ENCODE peak calls at places on chromosome 21, in seven cellular contexts. One of them, this sample, is unnamed.

GRCh38 chr21:39430457-39430856 is 15.1 kb downstream of the LCA5L start:
- DNase-seq in H1: no peak
- DNase-seq in GM12878: no peak
- DNase-seq in HCT116: no peak
- DNase-seq in HepG2: no peak
- DNase-seq in SK-N-SH: no peak
- DNase-seq in K562: peak
- DNase-seq in this sample: no peak

GRCh38 chr21:31203371-31204054 is 140.5 kb downstream of the TIAM1 start:
- DNase-seq in GM12878: no peak
- DNase-seq in HCT116: peak
- DNase-seq in SK-N-SH: no peak
- DNase-seq in HepG2: no peak
- DNase-seq in H1: no peak
- DNase-seq in K562: no peak
- DNase-seq in this sample: no peak

GRCh38 chr21:31892686-31893085 is 19.9 kb downstream of the HUNK start:
- DNase-seq in K562: no peak
- DNase-seq in H1: no peak
- DNase-seq in GM12878: no peak
- DNase-seq in HepG2: no peak
- DNase-seq in SK-N-SH: no peak
- DNase-seq in HCT116: no peak
- DNase-seq in this sample: no peak

GRCh38 chr21:15060776-15061175 is 4.0 kb downstream of the NRIP1 start:
- DNase-seq in HepG2: no peak
- DNase-seq in GM12878: no peak
- DNase-seq in SK-N-SH: no peak
- DNase-seq in H1: no peak
- DNase-seq in HCT116: no peak
- DNase-seq in K562: no peak
- DNase-seq in this sample: no peak

GRCh38 chr21:39715804-39716397 is 29.1 kb upstream of the IGSF5 start:
- DNase-seq in K562: peak
- DNase-seq in SK-N-SH: peak
- DNase-seq in GM12878: no peak
- DNase-seq in HCT116: peak
- DNase-seq in HepG2: peak
- DNase-seq in H1: peak
- DNase-seq in this sample: peak

GRCh38 chr21:45572231-45572630 is 30.0 kb upstream of the SLC19A1 start:
- DNase-seq in GM12878: no peak
- DNase-seq in H1: peak
- DNase-seq in SK-N-SH: peak
- DNase-seq in HepG2: no peak
- DNase-seq in K562: no peak
- DNase-seq in HCT116: no peak
- DNase-seq in this sample: no peak

GRCh38 chr21:28832013-28832714 is 160.5 kb downstream of the LTN1 start:
- DNase-seq in GM12878: no peak
- DNase-seq in H1: no peak
- DNase-seq in SK-N-SH: no peak
- DNase-seq in HepG2: peak
- DNase-seq in K562: no peak
- DNase-seq in HCT116: no peak
- DNase-seq in this sample: no peak

GRCh38 chr21:30839304-30839703 is 9.7 kb upstream of the KRTAP7-1 start:
- DNase-seq in K562: peak
- DNase-seq in GM12878: no peak
- DNase-seq in SK-N-SH: peak
- DNase-seq in HCT116: no peak
- DNase-seq in H1: peak
- DNase-seq in HepG2: peak
- DNase-seq in this sample: peak

GRCh38 chr21:36403713-36404112 is 18.5 kb downstream of the CHAF1B start:
- DNase-seq in GM12878: no peak
- DNase-seq in SK-N-SH: no peak
- DNase-seq in HepG2: no peak
- DNase-seq in H1: no peak
- DNase-seq in HCT116: no peak
- DNase-seq in K562: no peak
- DNase-seq in this sample: no peak

GRCh38 chr21:45531393-45532215 is 10.6 kb downstream of the SLC19A1 start:
- DNase-seq in HCT116: no peak
- DNase-seq in SK-N-SH: no peak
- DNase-seq in H1: peak
- DNase-seq in GM12878: no peak
- DNase-seq in HepG2: no peak
- DNase-seq in K562: no peak
- DNase-seq in this sample: no peak

GRCh38 chr21:15659768-15660423 is 69.9 kb upstream of the USP25 start:
- DNase-seq in K562: no peak
- DNase-seq in HCT116: no peak
- DNase-seq in H1: no peak
- DNase-seq in HepG2: peak
- DNase-seq in GM12878: no peak
- DNase-seq in SK-N-SH: no peak
- DNase-seq in this sample: no peak

GRCh38 chr21:35376406-35377135 is 327.5 kb upstream of the RUNX1 start:
- DNase-seq in HepG2: no peak
- DNase-seq in H1: no peak
- DNase-seq in HCT116: no peak
- DNase-seq in GM12878: no peak
- DNase-seq in K562: no peak
- DNase-seq in SK-N-SH: no peak
- DNase-seq in this sample: no peak

GRCh38 chr21:26843912-26844257 is 1.3 kb downstream of the ADAMTS1 start:
- DNase-seq in HCT116: no peak
- DNase-seq in HepG2: no peak
- DNase-seq in GM12878: no peak
- DNase-seq in H1: no peak
- DNase-seq in SK-N-SH: no peak
- DNase-seq in K562: no peak
- DNase-seq in this sample: peak

GRCh38 chr21:25280061-25280460 is 327.2 kb downstream of the MRPL39 start:
- DNase-seq in H1: no peak
- DNase-seq in GM12878: no peak
- DNase-seq in SK-N-SH: no peak
- DNase-seq in HepG2: no peak
- DNase-seq in HCT116: no peak
- DNase-seq in K562: no peak
- DNase-seq in this sample: no peak

GRCh38 chr21:26131554-26131953 is 39.0 kb downstream of the APP start:
- DNase-seq in K562: no peak
- DNase-seq in H1: no peak
- DNase-seq in GM12878: no peak
- DNase-seq in SK-N-SH: no peak
- DNase-seq in HepG2: no peak
- DNase-seq in HCT116: no peak
- DNase-seq in this sample: no peak

GRCh38 chr21:36164427-36164784 is 7.8 kb downstream of the DOP1B start:
- DNase-seq in H1: no peak
- DNase-seq in K562: no peak
- DNase-seq in HepG2: peak
- DNase-seq in GM12878: no peak
- DNase-seq in HCT116: no peak
- DNase-seq in SK-N-SH: peak
- DNase-seq in this sample: peak

GRCh38 chr21:37874481-37874880 is 41.8 kb downstream of the KCNJ6 start:
- DNase-seq in K562: no peak
- DNase-seq in GM12878: no peak
- DNase-seq in HCT116: no peak
- DNase-seq in H1: no peak
- DNase-seq in HepG2: no peak
- DNase-seq in SK-N-SH: no peak
- DNase-seq in this sample: no peak

GRCh38 chr21:37877888-37878684 is 38.2 kb downstream of the KCNJ6 start:
- DNase-seq in K562: no peak
- DNase-seq in HCT116: no peak
- DNase-seq in H1: no peak
- DNase-seq in HepG2: no peak
- DNase-seq in SK-N-SH: no peak
- DNase-seq in GM12878: no peak
- DNase-seq in this sample: no peak

GRCh38 chr21:37877171-37877570 is 39.1 kb downstream of the KCNJ6 start:
- DNase-seq in SK-N-SH: no peak
- DNase-seq in K562: no peak
- DNase-seq in H1: no peak
- DNase-seq in GM12878: no peak
- DNase-seq in HCT116: no peak
- DNase-seq in HepG2: no peak
- DNase-seq in this sample: no peak

GRCh38 chr21:37874904-37875780 is 41.1 kb downstream of the KCNJ6 start:
- DNase-seq in HCT116: no peak
- DNase-seq in GM12878: no peak
- DNase-seq in H1: no peak
- DNase-seq in HepG2: no peak
- DNase-seq in SK-N-SH: no peak
- DNase-seq in K562: no peak
- DNase-seq in this sample: no peak

GRCh38 chr21:37878946-37879660 is 37.2 kb downstream of the KCNJ6 start:
- DNase-seq in HepG2: no peak
- DNase-seq in HCT116: no peak
- DNase-seq in SK-N-SH: no peak
- DNase-seq in H1: no peak
- DNase-seq in GM12878: no peak
- DNase-seq in K562: peak
- DNase-seq in this sample: no peak
- TF ChIP-seq JUND in HepG2: no peak
- TF ChIP-seq JUND in HCT116: no peak
- TF ChIP-seq JUND in SK-N-SH: no peak
- TF ChIP-seq JUND in H1: no peak
- TF ChIP-seq JUND in GM12878: no peak
- TF ChIP-seq JUND in K562: no peak
- TF ChIP-seq JUND in this sample: no peak

GRCh38 chr21:19510057-19510456 is 1106.5 kb upstream of the TMPRSS15 start:
- DNase-seq in HCT116: no peak
- DNase-seq in GM12878: no peak
- DNase-seq in H1: no peak
- DNase-seq in SK-N-SH: no peak
- DNase-seq in K562: no peak
- DNase-seq in HepG2: no peak
- DNase-seq in this sample: no peak

GRCh38 chr21:19510653-19511052 is 1107.1 kb upstream of the TMPRSS15 start:
- DNase-seq in GM12878: no peak
- DNase-seq in HepG2: no peak
- DNase-seq in HCT116: no peak
- DNase-seq in K562: no peak
- DNase-seq in SK-N-SH: no peak
- DNase-seq in H1: no peak
- DNase-seq in this sample: no peak

GRCh38 chr21:19508442-19508841 is 1104.9 kb upstream of the TMPRSS15 start:
- DNase-seq in H1: no peak
- DNase-seq in GM12878: no peak
- DNase-seq in SK-N-SH: no peak
- DNase-seq in K562: no peak
- DNase-seq in HCT116: no peak
- DNase-seq in HepG2: no peak
- DNase-seq in this sample: no peak

GRCh38 chr21:19508844-19509243 is 1105.3 kb upstream of the TMPRSS15 start:
- DNase-seq in SK-N-SH: no peak
- DNase-seq in HCT116: no peak
- DNase-seq in GM12878: no peak
- DNase-seq in K562: no peak
- DNase-seq in H1: no peak
- DNase-seq in HepG2: no peak
- DNase-seq in this sample: no peak

GRCh38 chr21:19507682-19508260 is 1104.2 kb upstream of the TMPRSS15 start:
- DNase-seq in GM12878: no peak
- DNase-seq in HepG2: no peak
- DNase-seq in HCT116: no peak
- DNase-seq in SK-N-SH: peak
- DNase-seq in H1: no peak
- DNase-seq in K562: peak
- DNase-seq in this sample: no peak
- TF ChIP-seq JUND in GM12878: no peak
- TF ChIP-seq JUND in HepG2: no peak
- TF ChIP-seq JUND in HCT116: no peak
- TF ChIP-seq JUND in SK-N-SH: no peak
- TF ChIP-seq JUND in H1: no peak
- TF ChIP-seq JUND in K562: no peak
- TF ChIP-seq JUND in this sample: no peak

GRCh38 chr21:17463441-17463840 is 49.4 kb upstream of the CXADR start:
- DNase-seq in K562: no peak
- DNase-seq in H1: no peak
- DNase-seq in GM12878: no peak
- DNase-seq in SK-N-SH: no peak
- DNase-seq in HCT116: no peak
- DNase-seq in HepG2: peak
- DNase-seq in this sample: no peak
- TF ChIP-seq JUND in K562: no peak
- TF ChIP-seq JUND in H1: no peak
- TF ChIP-seq JUND in GM12878: no peak
- TF ChIP-seq JUND in SK-N-SH: no peak
- TF ChIP-seq JUND in HCT116: no peak
- TF ChIP-seq JUND in HepG2: no peak
- TF ChIP-seq JUND in this sample: no peak

DNA sequence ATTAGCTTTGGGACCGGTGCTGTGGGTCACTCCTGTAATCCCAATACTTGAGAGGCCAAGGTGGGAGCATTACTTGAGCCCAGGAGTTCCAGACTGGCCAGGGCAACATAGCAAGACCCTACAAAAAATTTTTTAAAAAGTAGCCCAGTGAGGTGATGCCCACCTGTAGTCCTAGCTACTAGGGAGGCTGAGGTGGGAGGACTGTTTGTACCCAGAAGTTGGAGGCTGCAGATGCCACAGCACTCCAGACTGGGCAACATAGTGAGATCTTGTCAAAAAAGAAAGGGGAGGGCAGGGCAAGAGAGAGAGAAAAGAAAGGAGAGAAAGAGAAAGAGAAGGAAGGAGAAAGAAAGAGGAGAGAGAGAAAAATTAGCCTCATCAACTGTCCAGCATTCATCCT is 6.3 kb downstream of the ITSN1 start:
- DNase-seq in GM12878: no peak
- DNase-seq in H1: no peak
- DNase-seq in K562: no peak
- DNase-seq in SK-N-SH: no peak
- DNase-seq in HCT116: no peak
- DNase-seq in HepG2: no peak
- DNase-seq in this sample: no peak
- TF ChIP-seq JUND in GM12878: no peak
- TF ChIP-seq JUND in H1: no peak
- TF ChIP-seq JUND in K562: no peak
- TF ChIP-seq JUND in SK-N-SH: no peak
- TF ChIP-seq JUND in HCT116: no peak
- TF ChIP-seq JUND in HepG2: no peak
- TF ChIP-seq JUND in this sample: no peak